ENCODE peak calls at places on chromosome 6, in nine cellular contexts. X is T-helper 17 cell; T is COR-L47; U is foreskin fibroblast; K is mesothelial cell of epicardium; W is glutamatergic neuron; I is HT1080; J is activated T-helper 2 cell treated with anti-CD3 and anti-CD28 coated beads, Interferon-gamma antibody, Interleukin-2, Interleukin-4, amounts not matched to agents 10 μg/mL and 5 μg/mL and 100 μg/mL, durations not matched to agents 14 hours and 24 hours and 36 hours; R is activated naive CD4-positive, alpha-beta T cell. Q is an unnamed sample.

GRCh38 chr6:78476561-78476960 is 390.8 kb upstream of the IRAK1BP1 start:
- DNase-seq in X (no peak), T (no peak), U (no peak), K (no peak), W (no peak), I (no peak), J (no peak), R (no peak), Q (no peak)

GRCh38 chr6:140436023-140436811 is 1061.8 kb upstream of the CITED2 start:
- DNase-seq in X (no peak), T (no peak), U (peak; percentile 70), K (no peak), W (no peak), I (no peak), J (no peak), R (no peak), Q (peak; percentile 34)

GRCh38 chr6:133683603-133684002 is 205.3 kb upstream of the TCF21 start:
- DNase-seq in X (no peak), T (no peak), U (no peak), K (no peak), W (no peak), I (no peak), J (no peak), R (no peak), Q (no peak)

GRCh38 chr6:46651766-46652165 is 852 bp downstream of the CYP39A1 start:
- DNase-seq in X (no peak), T (no peak), U (no peak), K (no peak), W (no peak), I (no peak), J (no peak), R (no peak), Q (no peak)

GRCh38 chr6:11614534-11615213 is 77.1 kb downstream of the TMEM170B start:
- DNase-seq in X (no peak), T (no peak), U (no peak), K (no peak), W (no peak), I (no peak), J (no peak), R (no peak), Q (no peak)

GRCh38 chr6:152124432-152125074 is 317.1 kb downstream of the ESR1 start:
- DNase-seq in X (no peak), T (peak; percentile 13), U (peak; percentile 81), K (no peak), W (no peak), I (peak; percentile 46), J (no peak), R (no peak), Q (peak; percentile 62)

GRCh38 chr6:48881551-48881950 is 581.5 kb downstream of the MMUT start:
- DNase-seq in X (no peak), T (no peak), U (peak; percentile 19), K (no peak), W (no peak), I (no peak), J (no peak), R (no peak), Q (no peak)

GRCh38 chr6:15657290-15657689 is 5.5 kb downstream of the DTNBP1 start:
- DNase-seq in X (no peak), T (no peak), U (no peak), K (no peak), W (no peak), I (no peak), J (no peak), R (no peak), Q (no peak)

GRCh38 chr6:94570576-94570975 is 1006.8 kb upstream of the MANEA start:
- DNase-seq in X (no peak), T (no peak), U (no peak), K (no peak), W (no peak), I (no peak), J (no peak), R (no peak), Q (no peak)

GRCh38 chr6:168035661-168036616 is 38.5 kb downstream of the KIF25 start:
- DNase-seq in X (no peak), T (no peak), U (no peak), K (no peak), W (no peak), I (peak; percentile 18), J (no peak), R (no peak), Q (no peak)

GRCh38 chr6:147776631-147777030 is 268.1 kb downstream of the SAMD5 start:
- DNase-seq in X (no peak), T (no peak), U (no peak), K (no peak), W (no peak), I (no peak), J (no peak), R (no peak), Q (no peak)

GRCh38 chr6:166056637-166057036 is 111.0 kb downstream of the TBXT start:
- DNase-seq in X (no peak), T (no peak), U (peak; percentile 36), K (no peak), W (no peak), I (no peak), J (no peak), R (no peak), Q (peak; percentile 22)

GRCh38 chr6:134826889-134827737 is 122.8 kb downstream of the ALDH8A1 start:
- DNase-seq in X (no peak), T (no peak), U (peak; percentile 95), K (no peak), W (no peak), I (peak; percentile 93), J (no peak), R (no peak), Q (peak; percentile 82)

GRCh38 chr6:170450946-170451761 is 102.0 kb downstream of the PSMB1 start:
- DNase-seq in X (no peak), T (no peak), U (no peak), K (peak; percentile 35), W (peak; percentile 72), I (no peak), J (no peak), R (no peak), Q (no peak)

GRCh38 chr6:107116328-107116892 is 1.1 kb upstream of the BEND3 start:
- DNase-seq in X (no peak), T (peak; percentile 26), U (peak; percentile 72), K (peak; percentile 47), W (peak; percentile 61), I (no peak), J (no peak), R (no peak), Q (no peak)

GRCh38 chr6:34836451-34836850 is 44.6 kb downstream of the BLTP3A start:
- DNase-seq in X (no peak), T (no peak), U (peak; percentile 27), K (no peak), W (no peak), I (no peak), J (no peak), R (no peak), Q (no peak)

GRCh38 chr6:142236686-142237085 is 65.1 kb upstream of the ADGRG6 start:
- DNase-seq in X (no peak), T (no peak), U (no peak), K (no peak), W (no peak), I (no peak), J (no peak), R (no peak), Q (no peak)

GRCh38 chr6:158322724-158323560 is 10.7 kb downstream of the TULP4 start:
- DNase-seq in X (no peak), T (no peak), U (peak; percentile 59), K (no peak), W (no peak), I (peak; percentile 6), J (no peak), R (no peak), Q (peak; percentile 32)

GRCh38 chr6:166388605-166389004 is 5.9 kb upstream of the MPC1 start:
- DNase-seq in X (no peak), T (no peak), U (no peak), K (no peak), W (no peak), I (no peak), J (no peak), R (no peak), Q (no peak)

GRCh38 chr6:8526619-8527018 is 91.3 kb upstream of the SLC35B3 start:
- DNase-seq in X (no peak), T (no peak), U (no peak), K (no peak), W (no peak), I (no peak), J (no peak), R (no peak), Q (no peak)

GRCh38 chr6:142443102-142443501 is 141.3 kb downstream of the ADGRG6 start:
- DNase-seq in X (no peak), T (no peak), U (no peak), K (no peak), W (no peak), I (no peak), J (no peak), R (no peak), Q (no peak)

GRCh38 chr6:13328076-13328874 is at the start of gene TBC1D7:
- DNase-seq in X (peak; percentile 95), T (peak; percentile 85), U (peak; percentile 97), K (peak; percentile 97), W (peak; percentile 96), I (peak; percentile 92), J (peak; percentile 93), R (peak; percentile 90), Q (peak; percentile 97)

GRCh38 chr6:167422934-167423333 is 98.0 kb downstream of the TTLL2 start:
- DNase-seq in X (no peak), T (no peak), U (no peak), K (no peak), W (no peak), I (no peak), J (no peak), R (no peak), Q (no peak)

GRCh38 chr6:158402184-158402583 is 89.9 kb downstream of the TULP4 start:
- DNase-seq in X (no peak), T (no peak), U (no peak), K (no peak), W (no peak), I (no peak), J (no peak), R (no peak), Q (no peak)

GRCh38 chr6:153108320-153108719 is 22.8 kb downstream of the RGS17 start:
- DNase-seq in X (no peak), T (no peak), U (peak; percentile 66), K (no peak), W (no peak), I (peak; percentile 52), J (no peak), R (no peak), Q (peak; percentile 22)

GRCh38 chr6:164079275-164079600 is 664.7 kb downstream of the QKI start:
- DNase-seq in X (no peak), T (no peak), U (no peak), K (no peak), W (no peak), I (no peak), J (no peak), R (no peak), Q (no peak)

GRCh38 chr6:69818223-69818930 is 21.6 kb upstream of the LMBRD1 start:
- DNase-seq in X (no peak), T (no peak), U (no peak), K (no peak), W (no peak), I (no peak), J (no peak), R (no peak), Q (no peak)

GRCh38 chr6:7933794-7934193 is 23.2 kb upstream of the TXNDC5 start:
- DNase-seq in X (no peak), T (no peak), U (no peak), K (no peak), W (no peak), I (no peak), J (no peak), R (no peak), Q (no peak)

GRCh38 chr6:34202329-34203201 is 34.1 kb upstream of the HMGA1 start:
- DNase-seq in X (no peak), T (no peak), U (no peak), K (no peak), W (no peak), I (no peak), J (no peak), R (no peak), Q (peak; percentile 7)

GRCh38 chr6:44182911-44183390 is 24.3 kb downstream of the CAPN11 start:
- DNase-seq in X (no peak), T (no peak), U (no peak), K (no peak), W (no peak), I (no peak), J (no peak), R (no peak), Q (no peak)

GRCh38 chr6:139531148-139531547 is 156.7 kb upstream of the CITED2 start:
- DNase-seq in X (no peak), T (no peak), U (peak; percentile 67), K (no peak), W (no peak), I (no peak), J (no peak), R (no peak), Q (peak; percentile 12)